ENCODE peak calls at places on chromosomes 16 and 17, in ten cellular contexts. P is testis, G is endothelial cell of umbilical vein, W is tibial nerve, E is right lobe of liver, D is breast epithelium, Z is upper lobe of left lung, U is A549, H is body of pancreas, C is prostate gland. O is an unnamed sample.

GRCh38 chr16:6684076-6684673 is 648.5 kb upstream of the RBFOX1 start:
- DNase-seq in P (peak), G (no peak), W (no peak), E (no peak), D (no peak), Z (no peak), U (peak), H (no peak), C (peak), O (no peak)

GRCh38 chr17:7295230-7296180 is 1.1 kb upstream of the YBX2 start:
- DNase-seq in P (no peak), G (no peak), W (no peak), E (no peak), D (no peak), Z (no peak), U (no peak), H (no peak), C (no peak), O (no peak)

GRCh38 chr17:50255766-50256480 is 18.3 kb upstream of the TMEM92 start:
- DNase-seq in P (no peak), G (no peak), W (no peak), E (no peak), D (no peak), Z (no peak), U (no peak), H (no peak), C (no peak), O (peak)

GRCh38 chr16:85492617-85492957 is 120.5 kb upstream of the GSE1 start:
- DNase-seq in P (no peak), G (no peak), W (no peak), E (no peak), D (no peak), Z (no peak), U (no peak), H (no peak), C (no peak), O (no peak)

GRCh38 chr17:45137561-45138305 is 2.2 kb downstream of the ACBD4 start:
- DNase-seq in P (no peak), G (no peak), W (no peak), E (peak), D (no peak), Z (no peak), U (no peak), H (no peak), C (no peak), O (no peak)

GRCh38 chr16:49560018-49560830 is 186.6 kb downstream of the C16orf78 start:
- DNase-seq in P (peak), G (no peak), W (peak), E (no peak), D (peak), Z (no peak), U (no peak), H (no peak), C (no peak), O (no peak)

GRCh38 chr17:42679001-42679491 is 2.3 kb upstream of the PLEKHH3 start:
- DNase-seq in P (no peak), G (peak), W (peak), E (no peak), D (peak), Z (peak), U (peak), H (peak), C (peak), O (peak)

GRCh38 chr16:57540906-57541753 is 1.3 kb upstream of the ADGRG5 start:
- DNase-seq in P (no peak), G (no peak), W (no peak), E (peak), D (peak), Z (no peak), U (no peak), H (no peak), C (no peak), O (peak)

GRCh38 chr16:51133691-51134090 is 17.4 kb downstream of the SALL1 start:
- DNase-seq in P (no peak), G (no peak), W (no peak), E (no peak), D (no peak), Z (no peak), U (no peak), H (no peak), C (no peak), O (no peak)
- H3K4me3 ChIP-seq in P (no peak), G (no peak), W (no peak), E (no peak), D (no peak), Z (no peak), U (no peak), H (no peak), C (no peak), O (no peak)

GRCh38 chr16:87951550-87952538 is 610 bp downstream of the BANP start:
- DNase-seq in P (no peak), G (peak), W (no peak), E (peak), D (no peak), Z (no peak), U (no peak), H (peak), C (no peak), O (no peak)
- TF ChIP-seq POLR2A in P (no peak), G (peak), W (no peak), E (no peak), D (no peak), Z (no peak), U (no peak), H (no peak), C (no peak), O (no peak)

GRCh38 chr17:39660011-39660360 is 5.2 kb upstream of the TCAP start:
- DNase-seq in P (no peak), G (no peak), W (no peak), E (no peak), D (no peak), Z (no peak), U (no peak), H (no peak), C (no peak), O (no peak)

GRCh38 chr17:39661044-39661406 is 4.1 kb upstream of the TCAP start:
- DNase-seq in P (no peak), G (peak), W (no peak), E (no peak), D (no peak), Z (no peak), U (no peak), H (no peak), C (no peak), O (no peak)

GRCh38 chr17:39659286-39660010 is 5.7 kb upstream of the TCAP start:
- DNase-seq in P (no peak), G (peak), W (no peak), E (no peak), D (no peak), Z (no peak), U (no peak), H (no peak), C (no peak), O (no peak)

GRCh38 chr17:39661744-39662541 is 3.2 kb upstream of the TCAP start:
- DNase-seq in P (no peak), G (no peak), W (no peak), E (no peak), D (no peak), Z (no peak), U (no peak), H (no peak), C (no peak), O (no peak)

DNA sequence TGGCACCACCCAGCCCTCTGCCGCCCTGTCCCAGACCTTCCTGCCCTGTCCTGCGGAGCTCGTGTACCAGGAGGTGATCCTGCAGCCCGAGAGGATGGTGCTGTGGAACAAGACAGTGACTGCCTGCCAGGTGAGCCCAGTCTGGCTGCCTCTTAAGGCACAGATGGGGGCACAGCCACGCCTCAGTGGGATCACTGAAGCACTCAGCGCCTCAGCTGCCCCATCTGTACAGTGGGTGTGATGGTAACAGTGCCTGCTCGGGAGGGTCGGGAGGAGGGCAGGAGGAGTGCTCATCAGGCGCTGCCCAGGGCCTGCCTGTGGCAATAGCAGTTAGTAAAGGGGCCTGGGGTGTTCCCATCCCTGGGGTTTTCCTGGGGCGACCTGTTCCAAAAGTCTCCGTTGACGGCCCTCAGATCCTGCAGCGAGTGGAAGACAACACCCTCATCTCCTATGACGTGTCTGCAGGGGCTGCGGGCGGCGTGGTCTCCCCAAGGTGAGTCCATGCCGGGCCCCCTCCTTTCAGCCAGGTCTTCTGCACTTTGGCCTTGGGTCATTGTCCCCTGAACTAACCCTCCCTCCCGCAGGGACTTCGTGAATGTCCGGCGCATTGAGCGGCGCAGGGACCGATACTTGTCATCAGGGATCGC is 4.6 kb upstream of the TCAP start:
- DNase-seq in P (no peak), G (no peak), W (no peak), E (no peak), D (no peak), Z (peak), U (no peak), H (no peak), C (no peak), O (no peak)
- H3K4me3 ChIP-seq in P (no peak), G (no peak), W (no peak), E (no peak), D (no peak), Z (no peak), U (no peak), H (no peak), C (no peak), O (no peak)

GRCh38 chr17:59962739-59963318 is 1.7 kb downstream of the RNFT1 start:
- DNase-seq in P (no peak), G (no peak), W (no peak), E (no peak), D (no peak), Z (no peak), U (no peak), H (no peak), C (no peak), O (no peak)

GRCh38 chr17:59963738-59964454 is 644 bp downstream of the RNFT1 start:
- DNase-seq in P (peak), G (peak), W (peak), E (peak), D (peak), Z (no peak), U (no peak), H (peak), C (peak), O (no peak)

GRCh38 chr17:59964455-59965328 is at the start of gene RNFT1:
- DNase-seq in P (peak), G (peak), W (peak), E (peak), D (peak), Z (peak), U (peak), H (peak), C (peak), O (peak)
- TF ChIP-seq POLR2A in P (peak), G (peak), W (peak), E (peak), D (peak), Z (peak), U (peak), H (peak), C (peak), O (no peak)

GRCh38 chr17:48890086-48890485 is 2.5 kb upstream of the ATP5MC1 start:
- DNase-seq in P (no peak), G (no peak), W (no peak), E (no peak), D (no peak), Z (no peak), U (no peak), H (no peak), C (no peak), O (no peak)

GRCh38 chr17:48894886-48895285 is 2.3 kb downstream of the ATP5MC1 start:
- DNase-seq in P (no peak), G (no peak), W (no peak), E (no peak), D (no peak), Z (no peak), U (no peak), H (no peak), C (no peak), O (no peak)

GRCh38 chr17:48892940-48893645 is 506 bp downstream of the ATP5MC1 start:
- DNase-seq in P (no peak), G (no peak), W (no peak), E (no peak), D (no peak), Z (no peak), U (no peak), H (no peak), C (no peak), O (no peak)

DNA sequence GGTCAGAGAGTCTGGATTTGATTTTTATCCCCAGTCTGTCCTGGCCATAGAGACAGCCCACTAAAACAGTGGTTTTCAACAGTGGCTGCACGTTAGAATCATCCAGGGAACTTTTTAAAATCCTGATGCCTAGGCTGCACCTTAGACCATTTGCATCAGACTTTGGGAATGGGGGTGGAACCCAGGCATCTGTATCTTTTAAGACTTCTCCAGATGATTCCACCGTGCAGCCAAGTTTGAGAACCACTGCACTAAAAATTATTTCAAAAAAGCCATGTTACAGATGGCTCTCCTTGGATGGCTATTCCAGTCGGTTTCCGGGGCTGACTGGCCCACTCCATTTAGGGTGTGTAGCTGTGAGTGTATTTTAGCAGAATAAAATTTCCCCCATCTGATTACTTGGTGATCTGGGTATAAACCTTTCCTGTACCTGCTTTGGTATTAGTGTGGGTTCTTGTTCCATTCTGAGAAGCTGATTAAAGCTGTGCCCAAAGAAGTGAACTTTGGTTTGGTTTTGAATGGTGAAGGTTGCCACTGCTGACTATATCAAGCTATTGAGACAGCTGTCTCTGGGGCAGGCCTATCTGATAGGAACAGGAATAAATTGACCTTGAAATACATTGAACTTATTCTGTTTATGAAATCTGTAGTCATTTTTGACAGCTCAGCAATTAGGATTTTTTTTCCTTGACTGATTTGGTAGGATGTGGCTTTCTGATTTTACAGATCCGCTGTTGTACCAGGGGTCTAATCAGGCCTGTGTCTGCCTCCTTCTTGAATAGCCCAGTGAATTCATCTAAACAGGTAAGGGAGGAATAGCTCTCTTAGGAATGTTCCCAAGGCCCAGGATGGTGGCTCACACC is 1.3 kb downstream of the ATP5MC1 start:
- DNase-seq in P (no peak), G (no peak), W (no peak), E (no peak), D (no peak), Z (no peak), U (no peak), H (no peak), C (no peak), O (no peak)
- H3K4me3 ChIP-seq in P (no peak), G (peak), W (peak), E (no peak), D (peak), Z (no peak), U (peak), H (no peak), C (peak), O (no peak)

O was measured in lower leg skin.